ENCODE peak calls at places on chromosomes 6 and 20, in six cellular contexts. M, G, K, D, H and Q are unnamed samples.

GRCh38 chr6:160919713-160920112 is 71.9 kb upstream of the MAP3K4 start:
- DNase-seq in H (no peak), M (no peak), K (no peak), G (no peak), D (no peak), Q (no peak)

GRCh38 chr6:161010418-161010817 is 18.8 kb downstream of the MAP3K4 start:
- DNase-seq in G (no peak), D (no peak), M (no peak), K (no peak), H (no peak), Q (no peak)

GRCh38 chr6:44444853-44445252 is 57.3 kb downstream of the CDC5L start:
- DNase-seq in H (no peak), K (no peak), M (no peak), D (no peak), G (no peak), Q (no peak)

GRCh38 chr6:81158956-81159355 is 593.5 kb downstream of the TENT5A start:
- DNase-seq in D (no peak), M (no peak), K (no peak), G (no peak), H (no peak), Q (no peak)

GRCh38 chr20:12970372-12970821 is 38.4 kb upstream of the SPTLC3 start:
- DNase-seq in H (no peak), K (no peak), G (peak; percentile 39), D (no peak), M (peak; percentile 15), Q (peak; percentile 55)

GRCh38 chr6:27547157-27548075 is 74.5 kb upstream of the ZNF184 start:
- DNase-seq in K (no peak), H (no peak), M (no peak), G (peak; percentile 58), D (no peak), Q (peak; percentile 62)

GRCh38 chr6:150775400-150775799 is 90.1 kb upstream of the MTHFD1L start:
- DNase-seq in D (no peak), G (no peak), K (no peak), M (peak; percentile 63), H (no peak), Q (no peak)

GRCh38 chr6:129747588-129748112 is 37.7 kb upstream of the ARHGAP18 start:
- DNase-seq in H (no peak), K (no peak), G (no peak), D (no peak), M (no peak), Q (no peak)

GRCh38 chr6:32885698-32886286 is 31.8 kb downstream of the PSMB9 start:
- DNase-seq in D (no peak), M (peak; percentile 36), K (no peak), G (peak; percentile 81), H (no peak), Q (peak; percentile 42)

GRCh38 chr6:402901-403658 is 11.5 kb downstream of the IRF4 start:
- DNase-seq in K (no peak), H (no peak), G (no peak), M (no peak), D (no peak), Q (no peak)

GRCh38 chr6:145544031-145544430 is 191.3 kb downstream of the EPM2A start:
- DNase-seq in G (no peak), D (no peak), H (no peak), K (peak; percentile 23), M (no peak), Q (no peak)

GRCh38 chr6:34391023-34391485 is 1.4 kb downstream of the NUDT3 start:
- DNase-seq in M (no peak), G (peak; percentile 41), H (no peak), K (peak; percentile 55), D (peak; percentile 16), Q (peak; percentile 27)

GRCh38 chr6:43628392-43629103 is 516 bp downstream of the GTPBP2 start:
- DNase-seq in M (peak; percentile 44), D (peak; percentile 62), G (peak; percentile 67), K (no peak), H (no peak), Q (peak; percentile 59)

GRCh38 chr6:63245908-63246307 is 34.6 kb downstream of the FKBP1C start:
- DNase-seq in G (peak; percentile 2), K (no peak), D (no peak), M (no peak), H (no peak), Q (peak; percentile 17)

GRCh38 chr20:19300395-19300794 is 88.0 kb downstream of the SLC24A3 start:
- DNase-seq in K (no peak), M (no peak), G (no peak), D (no peak), H (no peak), Q (no peak)

GRCh38 chr6:81797594-81797993 is 45.1 kb upstream of the TENT5A start:
- DNase-seq in K (no peak), H (no peak), D (no peak), M (no peak), G (no peak), Q (no peak)

GRCh38 chr6:79070206-79070825 is 7.7 kb downstream of the PHIP start:
- DNase-seq in K (no peak), M (no peak), D (no peak), H (no peak), G (no peak), Q (no peak)

GRCh38 chr6:26020983-26021349 is 58.4 kb downstream of the TRIM38 start:
- DNase-seq in G (peak; percentile 72), M (peak; percentile 63), D (peak; percentile 65), H (no peak), K (peak; percentile 62), Q (peak; percentile 73)

GRCh38 chr20:58242824-58243223 is 14.4 kb upstream of the ANKRD60 start:
- DNase-seq in G (no peak), D (no peak), H (no peak), K (no peak), M (no peak), Q (no peak)

GRCh38 chr6:41524634-41525011 is 21.6 kb upstream of the FOXP4 start:
- DNase-seq in K (no peak), G (no peak), M (no peak), H (no peak), D (no peak), Q (peak; percentile 32)

DNA sequence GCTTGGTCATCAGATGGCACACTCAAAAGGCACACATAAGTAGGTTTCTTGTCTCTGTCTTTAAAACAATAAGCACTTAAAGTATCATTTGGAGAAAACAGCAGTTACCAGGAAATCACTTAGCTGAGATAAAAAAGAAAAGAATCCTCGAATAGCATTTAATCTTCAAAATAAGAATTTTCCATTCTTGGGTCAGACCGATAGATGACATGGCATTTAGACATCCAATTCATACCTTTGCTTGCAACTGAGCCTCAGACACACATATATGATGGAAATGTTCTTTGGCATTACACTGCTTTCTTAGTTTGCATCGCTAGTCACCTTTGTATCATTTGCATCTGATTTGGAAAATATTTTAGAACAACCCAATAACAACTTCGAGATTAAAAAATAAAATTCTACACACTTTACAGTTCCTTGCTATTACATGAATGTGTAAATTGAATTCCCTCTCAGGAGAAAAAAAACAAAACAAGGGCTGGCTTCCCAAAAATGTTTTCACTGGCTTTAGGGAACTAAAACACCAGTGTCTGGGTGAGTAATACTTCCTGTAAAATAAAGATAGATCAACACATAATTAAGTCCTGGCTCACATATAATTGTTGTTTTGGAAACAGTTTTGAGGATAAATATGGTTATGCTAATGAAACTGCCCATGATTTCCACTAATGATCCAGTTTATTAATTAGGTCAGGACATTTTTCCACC is 1.3 kb upstream of the RNF217 start:
- DNase-seq in D (no peak), M (no peak), G (no peak), H (no peak), K (no peak), Q (no peak)
- H3K4me3 ChIP-seq in D (no peak overlapping the region), M (peak overlapping the region; percentile 76), G (peak overlapping the region; percentile 60), H (peak overlapping the region; percentile 86), K (peak overlapping the region; percentile 85), Q (no peak overlapping the region)

DNA sequence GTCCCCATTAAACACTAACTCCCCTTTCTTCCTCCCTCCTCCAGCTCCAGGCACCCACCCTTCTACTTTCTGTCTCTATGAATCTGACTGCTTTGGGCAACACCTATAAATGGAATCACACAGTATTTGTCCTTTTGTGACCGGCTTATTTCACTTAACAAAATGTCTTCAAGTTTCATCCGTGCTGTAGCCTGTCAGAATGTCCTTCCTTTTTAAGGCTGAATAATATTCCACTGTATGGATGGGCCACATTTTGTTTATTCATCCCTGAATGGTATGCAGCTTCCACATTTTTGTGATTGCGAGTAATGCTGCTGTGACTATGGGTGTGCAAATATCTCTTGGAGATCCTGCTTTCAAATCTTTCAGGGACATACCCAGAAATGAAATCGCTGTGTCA is 28.4 kb downstream of the BMP7 start:
- DNase-seq in M (no peak), D (no peak), G (no peak), K (no peak), H (no peak), Q (no peak)
- H3K27me3 ChIP-seq in M (no peaks in the 10 kb centered on the region), D (no peaks in the 10 kb centered on the region), G (no peaks in the 10 kb centered on the region), K (no peaks in the 10 kb centered on the region), H (peaks cover 11% of the 10 kb centered on the region), Q (no peaks in the 10 kb centered on the region)

DNA sequence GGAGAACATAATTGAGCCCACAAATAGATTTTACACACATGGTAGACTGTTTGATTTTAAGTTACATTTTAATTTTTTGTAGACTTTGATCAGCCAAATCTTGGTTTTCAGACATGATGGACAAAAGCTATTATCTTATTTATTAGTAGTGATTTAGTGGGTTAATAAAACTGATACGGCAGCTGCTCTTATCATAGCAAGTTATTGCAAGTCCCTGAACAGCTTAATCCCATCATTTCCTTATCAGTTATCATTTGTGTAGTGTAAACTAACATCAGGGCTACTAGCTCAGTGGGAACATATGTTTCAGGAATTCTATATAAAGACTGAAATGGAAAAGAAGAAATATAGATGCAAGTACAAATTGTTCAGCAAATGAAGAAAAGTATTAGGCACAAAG is 10.8 kb downstream of the RFX6 start:
- DNase-seq in G (no peak), H (no peak), M (no peak), K (no peak), D (no peak), Q (no peak)
- H3K4me1 ChIP-seq in G (no peaks in the 10 kb centered on the region), H (no peaks in the 10 kb centered on the region), M (no peaks in the 10 kb centered on the region), K (no peaks in the 10 kb centered on the region), D (no peaks in the 10 kb centered on the region), Q (peaks cover 9% of the 10 kb centered on the region)

GRCh38 chr20:32332614-32333013 is 25.5 kb upstream of the ASXL1 start:
- DNase-seq in H (no peak), G (no peak), D (peak; percentile 90), K (no peak), M (no peak), Q (no peak)
- H3K4me3 ChIP-seq in H (no peak overlapping the region), G (no peak overlapping the region), D (no peak overlapping the region), K (no peak overlapping the region), M (no peak overlapping the region), Q (no peak overlapping the region)

GRCh38 chr20:48550814-48551213 is 277.0 kb downstream of the PREX1 start:
- DNase-seq in H (no peak), D (no peak), K (no peak), M (no peak), G (no peak), Q (no peak)

GRCh38 chr20:48552550-48552949 is 275.2 kb downstream of the PREX1 start:
- DNase-seq in K (no peak), G (no peak), H (no peak), M (no peak), D (no peak), Q (no peak)

GRCh38 chr20:48544402-48545333 is 283.1 kb downstream of the PREX1 start:
- DNase-seq in H (no peak), K (no peak), M (no peak), D (no peak), G (no peak), Q (no peak)

DNA sequence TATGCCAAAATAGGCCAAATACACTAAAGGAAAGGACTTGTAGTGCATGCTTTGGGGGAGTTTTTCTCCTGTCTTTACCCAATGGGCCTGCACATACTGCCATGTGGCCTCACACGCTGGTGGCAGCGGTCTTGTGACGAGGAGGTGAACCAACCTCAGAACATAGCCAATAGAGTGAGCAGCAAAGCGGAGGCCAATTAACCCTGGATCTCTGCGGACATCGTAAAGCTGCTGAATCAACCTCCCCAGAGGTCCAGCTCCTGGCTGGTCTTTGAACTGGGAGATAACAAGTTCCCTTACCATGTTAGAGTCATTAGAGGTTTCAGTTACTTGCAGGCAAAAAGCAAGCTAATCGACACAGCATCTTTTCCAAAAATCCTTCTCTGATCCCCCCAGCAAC is 280.1 kb downstream of the PREX1 start:
- DNase-seq in G (no peak), M (no peak), K (no peak), H (no peak), D (no peak), Q (peak; percentile 76)
- H3K27me3 ChIP-seq in G (no peaks in the 10 kb centered on the region), M (no peaks in the 10 kb centered on the region), K (no peaks in the 10 kb centered on the region), H (peaks cover 27% of the 10 kb centered on the region), D (no peaks in the 10 kb centered on the region), Q (no peaks in the 10 kb centered on the region)